ENCODE peak calls at places on chromosomes 1 and 21, in six cellular contexts. One of them, this sample, is unnamed. For H3K36me3, the result is how much of the 10 kb centered on the place peaks cover.

GRCh38 chr1:23651069-23651808 is 40.4 kb upstream of the RPL11 start:
- DNase-seq in neural progenitor cell: no peak
- DNase-seq in upper lobe of left lung: peak
- DNase-seq in BJ: no peak
- DNase-seq in heart right ventricle: peak
- DNase-seq in astrocyte: no peak
- DNase-seq in this sample: no peak

GRCh38 chr1:3778590-3779264 is 6.2 kb downstream of the SMIM1 start:
- DNase-seq in neural progenitor cell: no peak
- DNase-seq in upper lobe of left lung: no peak
- DNase-seq in BJ: no peak
- DNase-seq in heart right ventricle: no peak
- DNase-seq in astrocyte: no peak
- DNase-seq in this sample: no peak

GRCh38 chr1:232034547-232034946 is 408.0 kb downstream of the DISC1 start:
- DNase-seq in neural progenitor cell: no peak
- DNase-seq in upper lobe of left lung: no peak
- DNase-seq in BJ: no peak
- DNase-seq in heart right ventricle: no peak
- DNase-seq in astrocyte: no peak
- DNase-seq in this sample: no peak

GRCh38 chr1:70038025-70038424 is 167.4 kb downstream of the LRRC40 start:
- DNase-seq in neural progenitor cell: no peak
- DNase-seq in upper lobe of left lung: no peak
- DNase-seq in BJ: no peak
- DNase-seq in heart right ventricle: no peak
- DNase-seq in astrocyte: peak
- DNase-seq in this sample: no peak

GRCh38 chr1:185112343-185112742 is 44.4 kb downstream of the TRMT1L start:
- DNase-seq in neural progenitor cell: no peak
- DNase-seq in upper lobe of left lung: no peak
- DNase-seq in BJ: no peak
- DNase-seq in heart right ventricle: no peak
- DNase-seq in astrocyte: no peak
- DNase-seq in this sample: no peak

GRCh38 chr21:38992737-38993136 is 187.0 kb downstream of the ETS2 start:
- DNase-seq in neural progenitor cell: no peak
- DNase-seq in upper lobe of left lung: no peak
- DNase-seq in BJ: no peak
- DNase-seq in heart right ventricle: peak
- DNase-seq in astrocyte: no peak
- DNase-seq in this sample: no peak

GRCh38 chr1:226697151-226697575 is 41.9 kb downstream of the ITPKB start:
- DNase-seq in neural progenitor cell: no peak
- DNase-seq in upper lobe of left lung: no peak
- DNase-seq in BJ: no peak
- DNase-seq in heart right ventricle: no peak
- DNase-seq in astrocyte: peak
- DNase-seq in this sample: peak

GRCh38 chr21:26715878-26716506 is 129.2 kb downstream of the ADAMTS1 start:
- DNase-seq in neural progenitor cell: peak
- DNase-seq in upper lobe of left lung: peak
- DNase-seq in BJ: no peak
- DNase-seq in heart right ventricle: peak
- DNase-seq in astrocyte: peak
- DNase-seq in this sample: no peak

GRCh38 chr1:185533596-185533995 is 200.6 kb upstream of the HMCN1 start:
- DNase-seq in neural progenitor cell: no peak
- DNase-seq in upper lobe of left lung: peak
- DNase-seq in BJ: no peak
- DNase-seq in heart right ventricle: no peak
- DNase-seq in astrocyte: no peak
- DNase-seq in this sample: no peak

GRCh38 chr1:241229216-241229615 is 127.8 kb downstream of the RGS7 start:
- DNase-seq in neural progenitor cell: no peak
- DNase-seq in upper lobe of left lung: no peak
- DNase-seq in BJ: no peak
- DNase-seq in heart right ventricle: no peak
- DNase-seq in astrocyte: no peak
- DNase-seq in this sample: no peak

GRCh38 chr1:205168291-205168690 is 43.2 kb downstream of the DSTYK start:
- DNase-seq in neural progenitor cell: no peak
- DNase-seq in upper lobe of left lung: no peak
- DNase-seq in BJ: no peak
- DNase-seq in heart right ventricle: no peak
- DNase-seq in astrocyte: no peak
- DNase-seq in this sample: no peak

GRCh38 chr1:205169248-205169647 is 42.3 kb downstream of the DSTYK start:
- DNase-seq in neural progenitor cell: no peak
- DNase-seq in upper lobe of left lung: no peak
- DNase-seq in BJ: no peak
- DNase-seq in heart right ventricle: no peak
- DNase-seq in astrocyte: no peak
- DNase-seq in this sample: no peak

GRCh38 chr1:205171369-205171768 is 40.1 kb downstream of the DSTYK start:
- DNase-seq in neural progenitor cell: no peak
- DNase-seq in upper lobe of left lung: no peak
- DNase-seq in BJ: no peak
- DNase-seq in heart right ventricle: no peak
- DNase-seq in astrocyte: no peak
- DNase-seq in this sample: no peak

GRCh38 chr1:205172729-205173366 is 38.7 kb downstream of the DSTYK start:
- DNase-seq in neural progenitor cell: no peak
- DNase-seq in upper lobe of left lung: no peak
- DNase-seq in BJ: peak
- DNase-seq in heart right ventricle: no peak
- DNase-seq in astrocyte: peak
- DNase-seq in this sample: no peak

DNA sequence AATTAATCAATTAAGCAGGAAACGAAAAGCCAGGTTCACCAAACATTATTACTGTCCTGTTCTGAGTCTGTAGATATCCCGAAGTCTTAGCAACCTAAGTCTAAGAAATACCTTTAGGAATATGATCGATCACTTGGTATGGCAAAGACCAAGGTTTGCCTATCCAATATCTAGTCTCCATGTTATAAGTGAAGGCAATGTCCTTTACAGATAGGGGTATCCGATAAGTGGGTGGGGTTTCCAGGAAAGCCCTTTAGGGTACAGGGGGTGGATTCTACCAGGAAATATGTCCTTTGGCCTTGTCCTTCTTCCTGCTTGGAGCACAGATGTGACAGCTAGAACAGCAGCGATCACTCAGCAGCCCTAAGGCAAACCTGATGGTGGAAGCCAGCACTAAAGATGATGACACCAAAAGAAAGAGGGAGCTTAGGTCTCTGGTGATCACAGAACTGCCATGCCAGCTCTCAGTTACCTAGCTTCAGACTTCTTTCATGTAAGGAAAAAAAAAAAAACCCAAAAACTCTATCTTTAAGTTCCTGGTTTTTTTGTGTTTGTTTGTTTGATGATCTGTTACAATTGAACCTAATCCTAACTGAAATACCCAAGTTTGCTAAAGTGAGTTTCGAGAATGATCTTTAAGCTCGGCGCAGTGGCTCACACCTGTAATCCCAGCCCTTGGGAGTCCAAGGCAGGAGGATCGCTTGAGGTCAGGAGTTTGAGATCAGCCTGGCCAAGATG is 40.8 kb downstream of the DSTYK start:
- DNase-seq in neural progenitor cell: no peak
- DNase-seq in upper lobe of left lung: no peak
- DNase-seq in BJ: no peak
- DNase-seq in heart right ventricle: no peak
- DNase-seq in astrocyte: no peak
- DNase-seq in this sample: no peak
- TF ChIP-seq CTCF in neural progenitor cell: no peak
- TF ChIP-seq CTCF in upper lobe of left lung: no peak
- TF ChIP-seq CTCF in BJ: no peak
- TF ChIP-seq CTCF in heart right ventricle: no peak
- TF ChIP-seq CTCF in astrocyte: no peak
- TF ChIP-seq CTCF in this sample: no peak

DNA sequence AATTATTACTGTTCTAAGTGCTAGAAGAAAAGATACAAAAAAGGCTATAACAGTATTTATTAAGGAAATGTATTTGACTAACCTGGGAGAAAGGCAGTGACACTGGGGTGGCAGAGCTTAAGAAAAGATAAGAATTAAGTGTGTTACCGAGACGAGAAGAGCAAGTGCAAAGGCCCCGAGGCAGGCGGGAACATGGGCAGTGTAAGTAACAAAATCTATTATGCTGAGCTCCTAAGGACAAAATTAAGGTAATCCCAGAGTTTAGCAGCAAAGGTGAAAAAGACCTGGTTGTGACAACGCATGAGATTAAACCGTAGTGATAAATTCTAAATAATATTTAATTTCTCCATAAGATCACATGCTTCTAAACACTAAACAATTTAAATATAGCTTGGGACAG is 167.6 kb downstream of the RERE start:
- DNase-seq in neural progenitor cell: no peak
- DNase-seq in upper lobe of left lung: no peak
- DNase-seq in BJ: no peak
- DNase-seq in heart right ventricle: no peak
- DNase-seq in astrocyte: no peak
- DNase-seq in this sample: no peak
- H3K36me3 ChIP-seq in neural progenitor cell: under half
- H3K36me3 ChIP-seq in upper lobe of left lung: under half
- H3K36me3 ChIP-seq in BJ: under half
- H3K36me3 ChIP-seq in heart right ventricle: under half
- H3K36me3 ChIP-seq in astrocyte: under half
- H3K36me3 ChIP-seq in this sample: under half

DNA sequence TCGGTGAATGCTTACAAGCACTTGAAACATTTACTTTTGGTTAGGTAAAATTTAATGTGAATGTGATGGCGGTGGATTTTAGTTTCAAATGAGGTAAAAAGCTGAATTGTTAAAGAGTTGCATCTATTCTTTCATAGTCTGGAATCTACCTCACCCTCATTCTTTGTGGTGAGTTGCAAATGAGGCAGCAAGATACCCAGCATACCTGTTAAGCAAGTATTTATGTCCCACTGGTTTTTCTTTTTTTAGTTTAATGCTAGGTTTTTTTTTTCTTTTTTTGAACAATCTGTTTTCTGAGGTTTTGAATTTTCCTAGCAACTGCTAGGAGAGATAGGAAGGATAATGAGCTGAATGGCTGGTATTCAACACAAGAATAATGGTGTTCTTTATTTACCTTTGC is 127.9 kb upstream of the CACYBP start:
- DNase-seq in neural progenitor cell: no peak
- DNase-seq in upper lobe of left lung: no peak
- DNase-seq in BJ: no peak
- DNase-seq in heart right ventricle: no peak
- DNase-seq in astrocyte: peak
- DNase-seq in this sample: no peak
- H3K4me3 ChIP-seq in neural progenitor cell: no peak
- H3K4me3 ChIP-seq in upper lobe of left lung: no peak
- H3K4me3 ChIP-seq in BJ: no peak
- H3K4me3 ChIP-seq in heart right ventricle: no peak
- H3K4me3 ChIP-seq in astrocyte: no peak
- H3K4me3 ChIP-seq in this sample: no peak

GRCh38 chr1:210292276-210292851 is 36.3 kb upstream of the HHAT start:
- DNase-seq in neural progenitor cell: peak
- DNase-seq in upper lobe of left lung: peak
- DNase-seq in BJ: no peak
- DNase-seq in heart right ventricle: peak
- DNase-seq in astrocyte: peak
- DNase-seq in this sample: peak
- TF ChIP-seq CTCF in neural progenitor cell: peak
- TF ChIP-seq CTCF in upper lobe of left lung: no peak
- TF ChIP-seq CTCF in BJ: peak
- TF ChIP-seq CTCF in heart right ventricle: peak
- TF ChIP-seq CTCF in astrocyte: no peak
- TF ChIP-seq CTCF in this sample: peak

DNA sequence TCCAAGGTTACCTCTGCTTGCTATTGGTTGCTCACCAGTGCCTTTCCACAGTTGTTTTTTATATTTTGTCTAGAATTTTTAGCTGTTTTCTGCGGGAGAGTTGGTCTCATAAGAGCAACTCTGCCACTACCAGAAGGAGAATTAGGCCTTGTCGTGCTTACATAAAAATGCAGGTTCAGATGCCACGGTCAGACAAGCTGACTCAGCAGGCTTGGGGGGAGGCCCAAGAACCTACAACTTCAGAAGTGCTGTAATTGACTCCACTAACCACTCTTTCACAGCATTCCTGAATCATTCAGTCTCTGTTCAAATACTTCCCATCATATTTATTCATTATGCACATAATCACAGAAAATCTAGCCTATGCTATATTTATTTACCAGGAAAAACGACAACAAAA is 23.1 kb upstream of the YRDC start:
- DNase-seq in neural progenitor cell: no peak
- DNase-seq in upper lobe of left lung: no peak
- DNase-seq in BJ: no peak
- DNase-seq in heart right ventricle: no peak
- DNase-seq in astrocyte: no peak
- DNase-seq in this sample: no peak
- H3K36me3 ChIP-seq in neural progenitor cell: under half
- H3K36me3 ChIP-seq in upper lobe of left lung: half or more
- H3K36me3 ChIP-seq in BJ: under half
- H3K36me3 ChIP-seq in heart right ventricle: under half
- H3K36me3 ChIP-seq in astrocyte: under half
- H3K36me3 ChIP-seq in this sample: under half

GRCh38 chr1:114209971-114210370 is 56.3 kb upstream of the SYT6 start:
- DNase-seq in neural progenitor cell: no peak
- DNase-seq in upper lobe of left lung: no peak
- DNase-seq in BJ: no peak
- DNase-seq in heart right ventricle: no peak
- DNase-seq in astrocyte: no peak
- DNase-seq in this sample: no peak

GRCh38 chr1:114207635-114208034 is 54.0 kb upstream of the SYT6 start:
- DNase-seq in neural progenitor cell: no peak
- DNase-seq in upper lobe of left lung: no peak
- DNase-seq in BJ: no peak
- DNase-seq in heart right ventricle: no peak
- DNase-seq in astrocyte: no peak
- DNase-seq in this sample: no peak

GRCh38 chr1:114208659-114209215 is 55.1 kb upstream of the SYT6 start:
- DNase-seq in neural progenitor cell: no peak
- DNase-seq in upper lobe of left lung: no peak
- DNase-seq in BJ: no peak
- DNase-seq in heart right ventricle: no peak
- DNase-seq in astrocyte: no peak
- DNase-seq in this sample: no peak

GRCh38 chr1:114206392-114206791 is 52.7 kb upstream of the SYT6 start:
- DNase-seq in neural progenitor cell: no peak
- DNase-seq in upper lobe of left lung: no peak
- DNase-seq in BJ: no peak
- DNase-seq in heart right ventricle: no peak
- DNase-seq in astrocyte: no peak
- DNase-seq in this sample: no peak

DNA sequence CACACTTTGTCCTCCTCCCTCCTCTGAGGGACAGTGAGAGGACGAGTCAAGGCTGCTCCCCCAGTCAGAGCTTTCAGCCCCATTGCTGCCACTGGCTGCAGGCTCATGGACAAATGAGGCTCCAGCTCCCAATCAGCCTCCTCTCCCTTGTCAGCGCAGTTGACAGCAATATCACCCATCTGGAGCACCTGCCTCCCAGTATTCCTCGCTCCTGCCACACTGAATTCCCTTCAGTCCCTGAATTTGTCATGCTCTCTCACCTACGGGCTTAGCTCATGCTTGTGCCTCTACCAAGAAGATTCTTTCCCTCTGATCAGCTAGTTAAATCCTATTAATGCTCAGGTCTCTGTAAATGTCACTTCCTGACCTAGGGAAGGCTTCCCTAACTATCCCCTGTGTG is 54.4 kb upstream of the SYT6 start:
- DNase-seq in neural progenitor cell: no peak
- DNase-seq in upper lobe of left lung: no peak
- DNase-seq in BJ: no peak
- DNase-seq in heart right ventricle: no peak
- DNase-seq in astrocyte: no peak
- DNase-seq in this sample: no peak
- H3K4me3 ChIP-seq in neural progenitor cell: no peak
- H3K4me3 ChIP-seq in upper lobe of left lung: no peak
- H3K4me3 ChIP-seq in BJ: no peak
- H3K4me3 ChIP-seq in heart right ventricle: no peak
- H3K4me3 ChIP-seq in astrocyte: no peak
- H3K4me3 ChIP-seq in this sample: no peak

This sample was measured in GM06990.